ENCODE peak calls at places on chromosomes 11 and 22, in seven cellular contexts. A is uterus, Y is adrenal gland, G is body of pancreas, T is tibial nerve, C is A549, M is heart left ventricle. V is an unnamed sample.
A peak's percentile ranks its signal among the peaks of the same experiment; 100 is the strongest.

GRCh38 chr11:134371436-134372185 is 39.8 kb downstream of the GLB1L2 start:
- DNase-seq in A (no peak), Y (no peak), G (no peak), T (no peak), C (no peak), M (no peak), V (no peak)

GRCh38 chr22:19525666-19526065 is 1.5 kb upstream of the CLDN5 start:
- DNase-seq in A (no peak), Y (no peak), G (no peak), T (no peak), C (no peak), M (no peak), V (no peak)

GRCh38 chr11:100789500-100789899 is 102.4 kb downstream of the ARHGAP42 start:
- DNase-seq in A (no peak), Y (peak; percentile 39), G (peak; percentile 34), T (no peak), C (no peak), M (peak; percentile 41), V (no peak)

GRCh38 chr11:33045551-33046255 is 6.3 kb downstream of the TCP11L1 start:
- DNase-seq in A (no peak), Y (no peak), G (no peak), T (no peak), C (no peak), M (no peak), V (no peak)

GRCh38 chr11:69444381-69445130 is 36.9 kb upstream of the LINC01488 start:
- DNase-seq in A (peak; percentile 75), Y (peak; percentile 51), G (peak; percentile 45), T (peak; percentile 39), C (no peak), M (peak; percentile 76), V (no peak)

GRCh38 chr11:5625281-5625680 is 480 bp downstream of the TRIM34 start:
- DNase-seq in A (no peak), Y (no peak), G (no peak), T (no peak), C (no peak), M (no peak), V (no peak)

GRCh38 chr11:574632-575323 is 1.5 kb upstream of the PHRF1 start:
- DNase-seq in A (no peak), Y (no peak), G (no peak), T (no peak), C (no peak), M (no peak), V (no peak)

GRCh38 chr11:93573184-93573583 is 30.0 kb upstream of the SMCO4 start:
- DNase-seq in A (no peak), Y (no peak), G (no peak), T (no peak), C (no peak), M (no peak), V (no peak)

GRCh38 chr11:76701701-76702100 is 31.2 kb upstream of the LRRC32 start:
- DNase-seq in A (no peak), Y (peak; percentile 79), G (no peak), T (no peak), C (no peak), M (no peak), V (no peak)

GRCh38 chr11:100863080-100863581 is 176.0 kb downstream of the ARHGAP42 start:
- DNase-seq in A (no peak), Y (peak; percentile 9), G (no peak), T (no peak), C (no peak), M (peak; percentile 47), V (peak; percentile 52)

GRCh38 chr11:130234315-130234714 is 74.7 kb downstream of the ST14 start:
- DNase-seq in A (no peak), Y (no peak), G (no peak), T (no peak), C (no peak), M (no peak), V (no peak)
- H3K4me3 ChIP-seq in A (no peak overlapping the region), Y (no peak overlapping the region), G (no peak overlapping the region), T (no peak overlapping the region), C (no peak overlapping the region), M (no peak overlapping the region), V (no peak overlapping the region)

DNA sequence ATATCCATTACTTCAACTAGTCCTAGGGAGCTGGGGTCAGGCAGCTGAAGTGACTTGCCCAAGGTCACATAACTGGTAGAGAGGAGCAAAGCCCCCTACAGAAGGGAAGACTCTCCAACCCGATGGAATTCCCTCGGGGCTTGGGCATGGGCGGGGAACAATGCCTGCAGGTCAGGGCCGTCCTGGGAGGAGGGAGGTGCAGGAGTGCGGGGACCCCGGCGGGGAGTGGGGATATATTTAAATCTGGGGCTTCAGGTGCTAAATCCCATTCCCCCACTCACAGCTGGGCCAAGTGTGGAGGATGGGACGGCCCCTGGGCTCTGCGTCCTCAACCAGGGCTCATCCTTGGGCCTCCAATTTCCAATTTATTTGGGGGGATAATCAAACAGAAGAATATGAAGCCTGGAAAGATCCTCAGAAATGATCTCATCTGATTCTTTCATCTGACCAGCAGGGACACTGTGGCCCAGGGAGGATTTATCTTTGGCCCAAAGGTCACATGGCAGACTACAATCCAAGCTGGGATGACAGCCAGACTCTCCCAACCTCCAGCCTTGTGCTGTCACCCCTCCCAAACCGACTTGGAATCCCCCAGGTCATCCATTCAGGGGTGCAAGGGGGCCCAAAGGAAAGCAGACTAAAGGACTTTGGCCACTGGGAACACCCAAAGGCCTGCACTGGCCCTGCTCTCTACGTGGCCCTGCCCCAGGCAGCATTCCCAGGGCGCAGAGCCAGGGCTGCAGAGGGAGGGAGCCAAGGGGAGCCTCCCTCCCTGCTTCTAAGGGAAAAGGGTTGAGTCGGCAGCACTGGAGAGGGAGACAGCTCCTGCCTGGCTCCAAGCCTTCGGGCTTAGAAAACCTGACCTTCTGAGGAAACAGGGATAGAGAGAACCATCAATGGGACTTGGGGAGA is 8.7 kb upstream of the C1QTNF6 start:
- DNase-seq in A (peak; percentile 90), Y (peak; percentile 95), G (peak; percentile 83), T (peak; percentile 77), C (peak; percentile 77), M (peak; percentile 87), V (peak; percentile 91)
- TF ChIP-seq CTCF in A (peak; percentile 30), Y (peak; percentile 41), G (peak; percentile 43), T (no peak), C (no peak), M (no peak), V (no peak)

GRCh38 chr11:44693654-44694119 is 33.1 kb upstream of the TSPAN18 start:
- DNase-seq in A (no peak), Y (peak; percentile 54), G (no peak), T (no peak), C (no peak), M (no peak), V (no peak)

GRCh38 chr11:44690651-44691050 is 36.1 kb upstream of the TSPAN18 start:
- DNase-seq in A (no peak), Y (no peak), G (no peak), T (no peak), C (no peak), M (no peak), V (no peak)

GRCh38 chr11:44687310-44687842 is 39.4 kb upstream of the TSPAN18 start:
- DNase-seq in A (no peak), Y (no peak), G (no peak), T (no peak), C (no peak), M (no peak), V (no peak)

GRCh38 chr11:44684886-44685285 is 41.9 kb upstream of the TSPAN18 start:
- DNase-seq in A (no peak), Y (no peak), G (no peak), T (no peak), C (no peak), M (no peak), V (no peak)

GRCh38 chr11:44689265-44689664 is 37.5 kb upstream of the TSPAN18 start:
- DNase-seq in A (no peak), Y (no peak), G (no peak), T (no peak), C (no peak), M (no peak), V (no peak)
- TF ChIP-seq POLR2A in A (no peak), Y (no peak), G (no peak), T (no peak), C (no peak), M (no peak), V (no peak)

GRCh38 chr22:39437836-39438704 is 18.7 kb upstream of the MGAT3 start:
- DNase-seq in A (no peak), Y (no peak), G (no peak), T (no peak), C (no peak), M (no peak), V (no peak)
- H3K4me3 ChIP-seq in A (no peak overlapping the region), Y (no peak overlapping the region), G (no peak overlapping the region), T (peak overlapping the region; percentile 22), C (no peak overlapping the region), M (peak overlapping the region; percentile 24), V (peak overlapping the region; percentile 19)

GRCh38 chr22:50578776-50579310 is 616 bp upstream of the CPT1B start:
- DNase-seq in A (no peak), Y (no peak), G (no peak), T (no peak), C (no peak), M (no peak), V (no peak)
- TF ChIP-seq CTCF in A (no peak), Y (no peak), G (no peak), T (no peak), C (no peak), M (no peak), V (no peak)

GRCh38 chr11:8812438-8812837 is 98.6 kb upstream of the AKIP1 start:
- DNase-seq in A (peak; percentile 63), Y (peak; percentile 90), G (peak; percentile 48), T (peak; percentile 47), C (no peak), M (no peak), V (peak; percentile 90)

GRCh38 chr11:8809185-8809584 is 101.8 kb upstream of the AKIP1 start:
- DNase-seq in A (no peak), Y (no peak), G (no peak), T (no peak), C (no peak), M (no peak), V (no peak)

GRCh38 chr11:8811571-8811970 is 99.4 kb upstream of the AKIP1 start:
- DNase-seq in A (peak; percentile 68), Y (no peak), G (no peak), T (no peak), C (no peak), M (no peak), V (no peak)

GRCh38 chr11:8809605-8810272 is 101.2 kb upstream of the AKIP1 start:
- DNase-seq in A (no peak), Y (no peak), G (no peak), T (no peak), C (no peak), M (no peak), V (no peak)

DNA sequence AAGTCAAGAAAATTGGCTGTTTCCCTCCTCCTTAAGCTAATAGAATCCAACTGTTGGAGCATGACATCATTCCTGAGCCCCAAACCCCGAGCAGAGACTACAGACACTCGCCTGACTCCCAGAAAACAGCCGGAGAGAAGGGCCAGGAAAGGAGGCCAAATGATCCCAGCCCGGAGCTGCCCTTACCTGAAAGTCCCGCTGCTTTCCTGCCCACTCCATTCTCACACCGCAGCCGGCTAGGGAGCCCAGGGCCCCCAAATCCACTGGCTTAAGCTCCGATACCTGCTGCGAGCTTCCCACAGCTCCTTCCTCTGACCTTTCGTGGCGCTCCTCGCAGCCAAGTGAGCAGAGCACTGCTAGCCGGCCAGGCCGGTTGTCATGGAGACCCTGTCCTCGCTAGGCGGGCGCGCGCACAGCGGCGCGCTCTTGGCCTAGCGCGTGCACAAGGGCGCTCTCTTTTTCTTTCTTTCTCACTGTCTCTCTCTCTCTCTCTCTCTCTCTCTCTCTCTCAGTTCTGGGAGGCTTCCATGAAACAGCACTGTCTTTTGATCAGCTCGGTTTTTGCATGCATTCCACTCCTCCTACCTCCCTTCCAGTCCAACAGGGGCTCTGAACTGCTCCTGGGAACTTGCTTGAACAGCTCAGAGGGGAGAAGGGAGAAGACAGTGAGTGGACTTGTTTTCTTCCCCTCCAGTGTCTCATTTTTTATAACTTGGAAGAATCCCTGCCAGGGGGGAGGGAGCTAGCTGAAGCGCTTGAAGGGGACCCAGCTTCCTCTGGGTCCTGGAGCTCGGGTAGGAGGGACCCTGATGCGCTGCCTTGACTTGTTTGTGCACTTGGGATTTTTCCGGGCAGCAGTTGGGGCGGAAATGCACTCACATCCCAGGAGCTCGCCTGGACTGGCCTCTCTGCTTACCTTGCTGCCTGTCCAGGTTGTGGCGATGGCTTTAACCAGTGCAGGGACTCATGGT is 100.4 kb upstream of the AKIP1 start:
- DNase-seq in A (peak; percentile 89), Y (peak; percentile 87), G (peak; percentile 83), T (peak; percentile 61), C (no peak), M (peak; percentile 86), V (peak; percentile 84)
- TF ChIP-seq POLR2A in A (no peak), Y (peak; percentile 92), G (peak; percentile 93), T (peak; percentile 57), C (no peak), M (peak; percentile 11), V (peak; percentile 30)

V was measured in stomach.